ENCODE peak calls at places on chromosomes 5 and 9, in six cellular contexts. H is B cell, P is non-pigmented ciliary epithelial cell, I is mucosa of gallbladder, Q is ELF-1, K is ureter. F is an unnamed sample.

GRCh38 chr5:140591747-140592372 is 27.2 kb downstream of the SLC35A4 start:
- DNase-seq in H (no peak), P (no peak), I (no peak), Q (no peak), K (no peak), F (no peak)

GRCh38 chr5:1449081-1449630 is 3.9 kb upstream of the SLC6A3 start:
- DNase-seq in H (no peak), P (no peak), I (no peak), Q (no peak), K (no peak), F (no peak)

GRCh38 chr5:88288798-88289197 is 20.2 kb upstream of the TMEM161B start:
- DNase-seq in H (no peak), P (no peak), I (no peak), Q (no peak), K (no peak), F (no peak)

GRCh38 chr5:178304016-178304415 is 71.4 kb upstream of the PHYKPL start:
- DNase-seq in H (no peak), P (no peak), I (no peak), Q (no peak), K (no peak), F (no peak)

GRCh38 chr9:36386396-36386795 is 13.7 kb downstream of the RNF38 start:
- DNase-seq in H (no peak), P (no peak), I (no peak), Q (no peak), K (no peak), F (no peak)

GRCh38 chr5:34803974-34804373 is 35.0 kb upstream of the TTC23L start:
- DNase-seq in H (no peak), P (no peak), I (no peak), Q (no peak), K (no peak), F (no peak)

GRCh38 chr9:97985058-97985861 is 2.1 kb downstream of the ANP32B start:
- DNase-seq in H (no peak), P (no peak), I (no peak), Q (peak), K (no peak), F (no peak)

GRCh38 chr9:35729700-35730485 is 2.1 kb downstream of the TLN1 start:
- DNase-seq in H (peak), P (peak), I (peak), Q (peak), K (peak), F (no peak)

GRCh38 chr9:124855944-124856773 is 2.9 kb downstream of the WDR38 start:
- DNase-seq in H (no peak), P (no peak), I (no peak), Q (peak), K (no peak), F (no peak)

GRCh38 chr9:133914483-133915342 is 77.4 kb downstream of the VAV2 start:
- DNase-seq in H (no peak), P (no peak), I (no peak), Q (no peak), K (no peak), F (no peak)

GRCh38 chr5:66246621-66247020 is 102.5 kb downstream of the SREK1 start:
- DNase-seq in H (no peak), P (peak), I (no peak), Q (peak), K (no peak), F (no peak)

GRCh38 chr5:113965225-113965624 is 396.6 kb upstream of the KCNN2 start:
- DNase-seq in H (no peak), P (no peak), I (no peak), Q (no peak), K (no peak), F (no peak)